ENCODE peak calls at places on chromosomes 4 and X, in six cellular contexts. N is prostate gland, E is suprapubic skin, F is brain microvascular endothelial cell, X is colonic mucosa, A is GM12878. K is an unnamed sample.

GRCh38 chr4:183242291-183242690 is 77.8 kb downstream of the CLDN22 start:
- DNase-seq in X (no peak), F (no peak), A (no peak), E (no peak), N (no peak), K (no peak)

GRCh38 chrX:18354369-18355329 is at the start of gene SCML2:
- DNase-seq in X (peak; percentile 45), N (peak; percentile 7), A (no peak), F (peak; percentile 7), E (no peak), K (peak; percentile 58)

GRCh38 chr4:88812420-88812819 is 114.8 kb upstream of the NAP1L5 start:
- DNase-seq in X (no peak), N (no peak), F (no peak), E (no peak), A (no peak), K (no peak)

GRCh38 chrX:41922125-41922521 is 1.2 kb downstream of the CASK start:
- DNase-seq in F (peak; percentile 40), N (peak; percentile 3), A (no peak), X (peak; percentile 27), E (no peak), K (peak; percentile 27)

GRCh38 chr4:49032440-49033161 is 46.5 kb downstream of the CWH43 start:
- DNase-seq in E (no peak), X (peak; percentile 21), A (no peak), F (peak; percentile 11), N (no peak), K (no peak)

GRCh38 chr4:100362363-100362762 is 155.5 kb downstream of the EMCN start:
- DNase-seq in X (no peak), N (no peak), A (no peak), F (peak; percentile 16), E (no peak), K (no peak)

GRCh38 chr4:137768881-137769280 is 236.6 kb upstream of the PCDH18 start:
- DNase-seq in E (no peak), F (no peak), A (no peak), X (no peak), N (no peak), K (no peak)

GRCh38 chr4:41212221-41213203 is 1.8 kb downstream of the APBB2 start:
- DNase-seq in X (peak; percentile 57), F (peak; percentile 74), N (peak; percentile 55), E (no peak), A (peak; percentile 70), K (peak; percentile 50)

GRCh38 chr4:183638436-183638835 is 20.5 kb downstream of the RWDD4 start:
- DNase-seq in N (no peak), E (no peak), X (no peak), F (no peak), A (no peak), K (no peak)

GRCh38 chrX:34893741-34894140 is 48.9 kb upstream of the FAM47B start:
- DNase-seq in X (no peak), E (no peak), N (no peak), F (no peak), A (no peak), K (no peak)

GRCh38 chrX:107562482-107562881 is 65.8 kb upstream of the PRPS1 start:
- DNase-seq in F (peak; percentile 72), N (no peak), X (no peak), E (no peak), A (no peak), K (no peak)

GRCh38 chrX:154487518-154488290 is 1.3 kb upstream of the UBL4A start:
- DNase-seq in X (peak; percentile 16), E (peak; percentile 61), N (no peak), A (no peak), F (no peak), K (no peak)

GRCh38 chr4:107988763-107989035 is 990 bp upstream of the HADH start:
- DNase-seq in X (peak; percentile 29), A (no peak), N (peak; percentile 9), E (no peak), F (no peak), K (no peak)

GRCh38 chr4:155780773-155781172 is 22.0 kb downstream of the GUCY1B1 start:
- DNase-seq in X (no peak), F (no peak), A (no peak), E (no peak), N (no peak), K (no peak)

GRCh38 chr4:42142586-42142985 is 9.9 kb downstream of the BEND4 start:
- DNase-seq in A (no peak), F (no peak), N (no peak), X (no peak), E (no peak), K (no peak)

GRCh38 chr4:148574502-148574901 is 132.3 kb upstream of the NR3C2 start:
- DNase-seq in F (peak; percentile 37), A (no peak), X (no peak), N (no peak), E (no peak), K (no peak)

GRCh38 chr4:77872723-77873435 is 10.2 kb downstream of the MRPL1 start:
- DNase-seq in A (no peak), E (no peak), N (no peak), F (no peak), X (no peak), K (no peak)

GRCh38 chrX:148371251-148371650 is 129.2 kb upstream of the AFF2 start:
- DNase-seq in F (no peak), X (no peak), N (no peak), A (no peak), E (no peak), K (no peak)

GRCh38 chrX:2785538-2785937 is 33.7 kb downstream of the XG start:
- DNase-seq in X (no peak), A (no peak), N (no peak), E (no peak), F (no peak), K (no peak)

GRCh38 chr4:15100994-15101695 is 98.9 kb downstream of the CPEB2 start:
- DNase-seq in A (no peak), N (no peak), E (no peak), F (no peak), X (no peak), K (no peak)

GRCh38 chrX:45843518-45843917 is 642.8 kb upstream of the DIPK2B start:
- DNase-seq in A (no peak), N (no peak), E (no peak), X (no peak), F (no peak), K (no peak)

GRCh38 chrX:107398115-107398514 is 51.3 kb upstream of the FRMPD3 start:
- DNase-seq in F (no peak), X (no peak), E (no peak), N (no peak), A (no peak), K (no peak)

GRCh38 chrX:21438792-21439191 is 64.6 kb downstream of the CNKSR2 start:
- DNase-seq in X (no peak), E (no peak), F (no peak), N (no peak), A (peak; percentile 1), K (no peak)

GRCh38 chr4:15001825-15002658 is at the start of gene CPEB2:
- DNase-seq in F (peak; percentile 94), X (peak; percentile 95), E (peak; percentile 96), A (peak; percentile 81), N (peak; percentile 96), K (peak; percentile 98)

GRCh38 chr4:78592104-78592783 is 40.7 kb downstream of the ANXA3 start:
- DNase-seq in N (no peak), A (no peak), F (no peak), X (peak; percentile 45), E (no peak), K (no peak)

GRCh38 chrX:101419489-101419888 is 11.5 kb downstream of the HNRNPH2 start:
- DNase-seq in E (no peak), F (no peak), A (no peak), X (peak; percentile 24), N (no peak), K (no peak)

GRCh38 chr4:23130845-23131244 is 438.1 kb downstream of the GBA3 start:
- DNase-seq in E (no peak), A (no peak), X (no peak), N (no peak), F (no peak), K (no peak)

GRCh38 chr4:23135792-23136645 is 443.3 kb downstream of the GBA3 start:
- DNase-seq in F (peak; percentile 46), X (peak; percentile 24), A (no peak), E (no peak), N (no peak), K (no peak)
- TF ChIP-seq CTCF in F (peak; percentile 69), X (peak; percentile 89), A (peak; percentile 65), E (peak; percentile 71), N (no peak), K (peak; percentile 62)

GRCh38 chr4:1982124-1983052 is 26.4 kb downstream of the NELFA start:
- DNase-seq in A (no peak), X (peak; percentile 55), F (no peak), N (no peak), E (no peak), K (no peak)
- H3K36me3 ChIP-seq in A (peaks cover 12% of the 10 kb centered on the region), X (peaks cover 9% of the 10 kb centered on the region), F (peaks cover 66% of the 10 kb centered on the region), N (peaks cover 4% of the 10 kb centered on the region), E (peaks cover 94% of the 10 kb centered on the region), K (peaks cover 98% of the 10 kb centered on the region)

DNA sequence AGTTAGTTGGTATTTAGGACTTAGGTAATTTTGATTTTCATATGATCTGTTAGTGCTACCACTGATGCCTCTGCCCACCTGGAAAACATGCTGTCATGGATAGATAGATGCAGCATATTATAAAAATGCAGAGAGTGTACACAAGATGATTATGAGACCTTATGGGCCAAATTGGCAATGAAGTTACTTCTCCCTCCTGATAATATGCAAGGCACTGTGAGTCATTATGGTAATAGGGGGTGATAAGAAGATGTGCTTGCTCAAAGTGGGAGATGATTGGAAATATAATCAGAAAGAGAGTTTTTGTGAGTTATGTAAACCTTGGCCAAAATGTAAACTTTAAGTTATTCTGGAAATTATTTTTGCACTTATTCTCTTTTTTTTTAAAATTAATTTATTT is 56.6 kb upstream of the RHOH start:
- DNase-seq in X (no peak), N (no peak), F (no peak), E (no peak), A (no peak), K (no peak)
- H3K27ac ChIP-seq in X (no peak overlapping the region), N (no peak overlapping the region), F (no peak overlapping the region), E (no peak overlapping the region), A (no peak overlapping the region), K (no peak overlapping the region)

GRCh38 chr4:6574747-6575502 is at the start of gene MAN2B2:
- DNase-seq in N (peak; percentile 84), F (peak; percentile 57), A (peak; percentile 3), E (peak; percentile 90), X (peak; percentile 92), K (peak; percentile 91)
- TF ChIP-seq CTCF in N (no peak), F (no peak), A (no peak), E (no peak), X (no peak), K (no peak)

GRCh38 chrX:53631156-53631555 is 55.4 kb downstream of the HUWE1 start:
- DNase-seq in A (no peak), F (no peak), E (no peak), N (no peak), X (no peak), K (no peak)

DNA sequence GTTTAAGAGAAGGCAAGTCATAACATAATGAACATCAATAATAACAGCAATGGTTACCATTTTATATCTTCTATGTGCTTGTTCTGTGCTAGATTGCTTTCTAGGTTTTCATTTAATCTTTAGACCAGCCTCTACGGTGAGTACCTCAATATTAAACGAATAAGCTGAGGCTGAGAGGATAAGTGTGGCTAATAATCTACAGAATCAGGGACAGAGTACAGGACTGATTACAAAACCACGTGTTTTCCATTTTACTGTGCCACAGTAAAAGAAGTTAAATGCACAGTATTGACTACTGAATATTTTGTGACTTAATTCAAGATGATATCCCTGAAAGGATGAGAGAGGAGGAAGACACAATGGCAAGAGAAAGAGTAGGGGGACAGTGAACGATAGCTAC is 56.3 kb downstream of the HUWE1 start:
- DNase-seq in X (no peak), N (no peak), F (no peak), E (no peak), A (no peak), K (no peak)
- H3K36me3 ChIP-seq in X (peaks cover 1% of the 10 kb centered on the region), N (no peaks in the 10 kb centered on the region), F (peaks cover 27% of the 10 kb centered on the region), E (peaks cover 73% of the 10 kb centered on the region), A (peaks cover 9% of the 10 kb centered on the region), K (no peaks in the 10 kb centered on the region)